ENCODE peak calls at places on chromosomes 7 and 10, in ten cellular contexts. X is stimulated activated CD4-positive, alpha-beta T cell treated with anti-CD3 and anti-CD28 coated beads, Interleukin-4, amount 100 ng/mL, for 1 hour; N is right atrium auricular region; M is HuH-7; W is activated T-helper 1 cell treated with anti-CD3 and anti-CD28 coated beads, Interleukin-2, amount 50 U/mL, for 16 hours; E is amygdala; V is stimulated activated naive B cell treated with anti-CD40 and anti-IgM and Interleukin-4, amounts not matched to agents 10 μg/mL and 1 μg/mL and 100 μg/mL, for 72 hours; B is neural progenitor cell; G is fibroblast of the aortic adventitia; A is Jurkat, Clone E6-1. R is an unnamed sample.
A peak's percentile ranks its signal among the peaks of the same experiment; 100 is the strongest.

GRCh38 chr7:87164433-87164832 is 12.2 kb downstream of the DMTF1 start:
- DNase-seq in X (no peak), N (no peak), M (no peak), W (no peak), E (no peak), V (no peak), B (no peak), G (no peak), A (no peak), R (no peak)

GRCh38 chr10:36003688-36004087 is 361.6 kb upstream of the FZD8 start:
- DNase-seq in X (no peak), N (no peak), M (no peak), W (no peak), E (no peak), V (no peak), B (no peak), G (no peak), A (no peak), R (no peak)

GRCh38 chr10:117221156-117221711 is 19.7 kb upstream of the SLC18A2 start:
- DNase-seq in X (no peak), N (no peak), M (no peak), W (no peak), E (no peak), V (no peak), B (peak; percentile 50), G (peak; percentile 24), A (no peak), R (no peak)

GRCh38 chr7:2231992-2232765 is 566 bp downstream of the MAD1L1 start:
- DNase-seq in X (peak; percentile 31), N (no peak), M (peak; percentile 61), W (no peak), E (no peak), V (no peak), B (peak; percentile 77), G (peak; percentile 13), A (no peak), R (no peak)

GRCh38 chr7:45663167-45663921 is 89.2 kb downstream of the ADCY1 start:
- DNase-seq in X (no peak), N (peak; percentile 58), M (peak; percentile 74), W (no peak), E (no peak), V (no peak), B (peak; percentile 52), G (peak; percentile 16), A (no peak), R (peak; percentile 40)

GRCh38 chr10:99207340-99207739 is 28.3 kb downstream of the HPSE2 start:
- DNase-seq in X (no peak), N (no peak), M (no peak), W (no peak), E (no peak), V (no peak), B (no peak), G (no peak), A (no peak), R (no peak)

GRCh38 chr7:29019275-29019820 is 61.2 kb upstream of the TRIL start:
- DNase-seq in X (no peak), N (no peak), M (no peak), W (no peak), E (no peak), V (no peak), B (no peak), G (peak; percentile 36), A (no peak), R (no peak)

GRCh38 chr7:19369182-19369581 is 224.0 kb upstream of the FERD3L start:
- DNase-seq in X (no peak), N (no peak), M (no peak), W (no peak), E (no peak), V (no peak), B (no peak), G (no peak), A (no peak), R (no peak)

GRCh38 chr10:79488303-79488702 is 24.0 kb upstream of the EIF5AL1 start:
- DNase-seq in X (no peak), N (peak; percentile 88), M (no peak), W (no peak), E (no peak), V (no peak), B (no peak), G (peak; percentile 95), A (no peak), R (no peak)

GRCh38 chr7:128841961-128842673 is 11.9 kb downstream of the FLNC start:
- DNase-seq in X (peak; percentile 62), N (no peak), M (peak; percentile 96), W (no peak), E (no peak), V (no peak), B (peak; percentile 77), G (no peak), A (no peak), R (peak; percentile 62)

GRCh38 chr10:59279991-59280390 is 82.4 kb downstream of the FAM13C start:
- DNase-seq in X (no peak), N (no peak), M (no peak), W (no peak), E (no peak), V (no peak), B (no peak), G (no peak), A (no peak), R (no peak)

GRCh38 chr10:100998183-100998990 is 1.2 kb upstream of the LZTS2 start:
- DNase-seq in X (peak; percentile 68), N (peak; percentile 80), M (peak; percentile 91), W (peak; percentile 38), E (peak; percentile 87), V (peak; percentile 46), B (peak; percentile 87), G (peak; percentile 84), A (no peak), R (peak; percentile 63)

GRCh38 chr10:121096617-121097431 is 245.7 kb downstream of the WDR11 start:
- DNase-seq in X (no peak), N (peak; percentile 92), M (peak; percentile 13), W (no peak), E (no peak), V (no peak), B (peak; percentile 22), G (no peak), A (no peak), R (no peak)

GRCh38 chr7:41051525-41051924 is 651.4 kb downstream of the INHBA start:
- DNase-seq in X (no peak), N (no peak), M (no peak), W (no peak), E (no peak), V (no peak), B (peak; percentile 69), G (no peak), A (no peak), R (no peak)

GRCh38 chr10:76553231-76553630 is 1084.4 kb downstream of the KCNMA1 start:
- DNase-seq in X (no peak), N (no peak), M (no peak), W (no peak), E (no peak), V (no peak), B (no peak), G (no peak), A (no peak), R (no peak)

GRCh38 chr7:107712906-107713305 is 31.0 kb upstream of the CBLL1 start:
- DNase-seq in X (no peak), N (no peak), M (no peak), W (no peak), E (no peak), V (no peak), B (no peak), G (no peak), A (no peak), R (no peak)

GRCh38 chr10:85235258-85235657 is 906.9 kb downstream of the CCSER2 start:
- DNase-seq in X (no peak), N (no peak), M (no peak), W (no peak), E (no peak), V (no peak), B (no peak), G (no peak), A (no peak), R (no peak)

GRCh38 chr7:106114735-106115383 is 2.7 kb upstream of the SYPL1 start:
- DNase-seq in X (peak; percentile 20), N (no peak), M (no peak), W (no peak), E (no peak), V (peak; percentile 32), B (no peak), G (no peak), A (no peak), R (no peak)

R was measured in CD8-positive, alpha-beta T cell.